ENCODE peak calls at places on chromosomes 6 and 20, in eight cellular contexts. C is ovary, H is tibial nerve, F is H1, W is suprapubic skin, L is A549, Y is transverse colon, A is upper lobe of left lung. E is an unnamed sample.

GRCh38 chr20:44738779-44739477 is 6.7 kb upstream of the KCNK15 start:
- DNase-seq in C (peak; percentile 64), H (peak; percentile 82), F (no peak), W (no peak), L (peak; percentile 95), Y (peak; percentile 42), A (peak; percentile 74), E (no peak)

GRCh38 chr20:12372557-12372956 is 454.9 kb downstream of the BTBD3 start:
- DNase-seq in C (no peak), H (no peak), F (no peak), W (no peak), L (no peak), Y (no peak), A (no peak), E (no peak)

GRCh38 chr6:42131531-42131930 is 10.9 kb downstream of the C6orf132 start:
- DNase-seq in C (no peak), H (no peak), F (no peak), W (no peak), L (no peak), Y (no peak), A (no peak), E (no peak)

GRCh38 chr20:1391640-1392442 is 1.0 kb downstream of the FKBP1A start:
- DNase-seq in C (no peak), H (no peak), F (no peak), W (no peak), L (no peak), Y (no peak), A (peak; percentile 70), E (peak; percentile 85)

GRCh38 chr20:63351811-63352591 is 9.1 kb downstream of the CHRNA4 start:
- DNase-seq in C (no peak), H (no peak), F (no peak), W (no peak), L (no peak), Y (no peak), A (no peak), E (no peak)

GRCh38 chr20:35539756-35540212 is 2.1 kb upstream of the ERGIC3 start:
- DNase-seq in C (no peak), H (peak; percentile 14), F (no peak), W (no peak), L (no peak), Y (peak; percentile 69), A (peak; percentile 62), E (no peak)

GRCh38 chr6:29131691-29132090 is 23.8 kb downstream of the OR2J3 start:
- DNase-seq in C (no peak), H (no peak), F (no peak), W (no peak), L (no peak), Y (no peak), A (no peak), E (no peak)

GRCh38 chr20:59945175-59945574 is 5.0 kb downstream of the FAM217B start:
- DNase-seq in C (no peak), H (no peak), F (no peak), W (no peak), L (no peak), Y (no peak), A (no peak), E (no peak)

GRCh38 chr6:42333622-42334021 is 116.0 kb upstream of the MRPS10 start:
- DNase-seq in C (no peak), H (no peak), F (no peak), W (no peak), L (no peak), Y (no peak), A (peak; percentile 47), E (no peak)

GRCh38 chr20:9408422-9409300 is 105.7 kb upstream of the LAMP5 start:
- DNase-seq in C (no peak), H (no peak), F (no peak), W (no peak), L (no peak), Y (no peak), A (no peak), E (no peak)

GRCh38 chr20:45317826-45318225 is 9.7 kb upstream of the MATN4 start:
- DNase-seq in C (no peak), H (no peak), F (no peak), W (no peak), L (no peak), Y (no peak), A (no peak), E (no peak)

GRCh38 chr20:62413896-62414481 is 6.9 kb upstream of the CABLES2 start:
- DNase-seq in C (no peak), H (no peak), F (no peak), W (no peak), L (peak; percentile 47), Y (no peak), A (no peak), E (no peak)

GRCh38 chr6:44067073-44067759 is 60.0 kb downstream of the MRPL14 start:
- DNase-seq in C (no peak), H (no peak), F (no peak), W (no peak), L (no peak), Y (no peak), A (no peak), E (no peak)

GRCh38 chr6:75213732-75214131 is 7.9 kb upstream of the COL12A1 start:
- DNase-seq in C (no peak), H (no peak), F (no peak), W (no peak), L (no peak), Y (no peak), A (no peak), E (no peak)

GRCh38 chr6:16582437-16583150 is 178.7 kb downstream of the ATXN1 start:
- DNase-seq in C (no peak), H (no peak), F (no peak), W (no peak), L (no peak), Y (no peak), A (no peak), E (peak; percentile 37)

GRCh38 chr6:137260205-137260604 is 41.0 kb upstream of the IFNGR1 start:
- DNase-seq in C (no peak), H (no peak), F (no peak), W (no peak), L (no peak), Y (no peak), A (no peak), E (no peak)

GRCh38 chr6:137266032-137266586 is 46.9 kb upstream of the IFNGR1 start:
- DNase-seq in C (no peak), H (no peak), F (no peak), W (no peak), L (no peak), Y (no peak), A (no peak), E (no peak)

GRCh38 chr6:137265574-137265973 is 46.4 kb upstream of the IFNGR1 start:
- DNase-seq in C (no peak), H (no peak), F (no peak), W (no peak), L (no peak), Y (no peak), A (no peak), E (no peak)

GRCh38 chr6:137261393-137262154 is 42.4 kb upstream of the IFNGR1 start:
- DNase-seq in C (no peak), H (no peak), F (no peak), W (no peak), L (no peak), Y (no peak), A (no peak), E (no peak)

GRCh38 chr6:137264308-137265075 is 45.3 kb upstream of the IFNGR1 start:
- DNase-seq in C (no peak), H (no peak), F (no peak), W (no peak), L (no peak), Y (no peak), A (no peak), E (no peak)
- TF ChIP-seq EP300 in C (no peak), H (no peak), F (no peak), W (no peak), L (no peak), Y (no peak), A (no peak), E (no peak)

GRCh38 chr20:32957451-32957850 is 46.8 kb downstream of the SUN5 start:
- DNase-seq in C (no peak), H (no peak), F (no peak), W (no peak), L (no peak), Y (no peak), A (no peak), E (no peak)
- TF ChIP-seq EP300 in C (no peak), H (no peak), F (no peak), W (no peak), L (no peak), Y (no peak), A (no peak), E (no peak)

GRCh38 chr6:93418113-93418447 is 1.3 kb downstream of the EPHA7 start:
- DNase-seq in C (no peak), H (no peak), F (no peak), W (no peak), L (peak; percentile 0), Y (no peak), A (no peak), E (no peak)

GRCh38 chr6:93420163-93420806 is 926 bp upstream of the EPHA7 start:
- DNase-seq in C (no peak), H (no peak), F (no peak), W (no peak), L (no peak), Y (no peak), A (no peak), E (no peak)

GRCh38 chr6:93418448-93419303 is 683 bp downstream of the EPHA7 start:
- DNase-seq in C (peak; percentile 21), H (no peak), F (no peak), W (no peak), L (peak; percentile 1), Y (peak; percentile 18), A (no peak), E (no peak)

GRCh38 chr6:93417421-93417996 is 1.9 kb downstream of the EPHA7 start:
- DNase-seq in C (no peak), H (no peak), F (no peak), W (no peak), L (peak; percentile 4), Y (no peak), A (no peak), E (no peak)

DNA sequence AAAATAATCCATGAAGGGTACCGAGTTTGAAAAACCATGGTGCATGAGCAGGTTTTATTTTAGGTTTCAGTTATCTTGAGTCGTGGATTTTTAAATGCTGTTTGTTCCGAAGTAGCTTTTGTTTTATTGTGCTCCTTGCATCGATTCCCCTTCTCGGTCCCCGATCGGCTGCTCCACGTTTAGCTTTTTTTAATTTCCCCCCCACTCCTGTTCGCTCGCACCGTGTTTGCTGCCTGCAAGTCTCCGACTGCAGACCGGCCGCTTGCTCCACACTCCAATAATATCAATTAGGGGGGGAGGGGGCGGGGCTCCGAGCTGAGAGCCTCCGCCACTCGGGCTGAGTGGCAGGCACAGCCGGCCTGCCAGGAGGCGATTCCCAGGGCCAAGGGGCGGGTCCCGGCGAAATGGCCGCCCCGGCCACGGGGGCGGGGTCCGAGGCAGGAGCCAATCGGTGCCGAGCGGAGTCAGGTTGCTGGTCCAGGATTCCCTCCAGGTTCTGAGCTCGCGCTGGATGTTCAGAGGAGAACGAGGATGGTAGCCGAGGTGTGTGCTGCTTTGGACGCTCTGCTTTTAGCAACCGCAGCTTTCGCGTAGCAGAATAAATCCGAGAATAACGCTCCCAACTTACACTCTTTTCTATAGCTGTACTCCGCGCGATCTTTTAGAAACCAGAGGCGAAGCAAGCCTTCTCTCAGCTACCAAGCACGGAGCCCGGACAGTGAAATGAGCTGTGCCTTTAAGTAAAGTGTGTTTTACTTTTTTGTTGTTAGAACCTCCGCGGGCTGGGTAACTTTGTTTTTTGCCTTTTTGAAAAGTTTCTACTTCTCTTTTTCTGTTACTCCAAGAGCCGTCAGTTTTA is at the start of gene EPHA7:
- DNase-seq in C (peak; percentile 96), H (peak; percentile 88), F (peak; percentile 94), W (peak; percentile 87), L (peak; percentile 46), Y (peak; percentile 88), A (peak; percentile 89), E (peak; percentile 96)
- TF ChIP-seq EP300 in C (no peak), H (peak; percentile 12), F (no peak), W (no peak), L (no peak), Y (no peak), A (no peak), E (no peak)

GRCh38 chr6:84422380-84422968 is 195.0 kb upstream of the CEP162 start:
- DNase-seq in C (no peak), H (peak; percentile 65), F (peak; percentile 41), W (no peak), L (peak; percentile 18), Y (peak; percentile 21), A (peak; percentile 26), E (no peak)
- TF ChIP-seq EP300 in C (no peak), H (no peak), F (no peak), W (no peak), L (no peak), Y (no peak), A (no peak), E (no peak)